ENCODE peak calls at places on chromosomes 2 and 18, in four cellular contexts. K is colonic mucosa, N is HCT116, E is adipocyte. S is an unnamed sample.

GRCh38 chr18:63025251-63025710 is 294.3 kb downstream of the BCL2 start:
- DNase-seq in K (peak; percentile 39), N (no peak), E (peak; percentile 5), S (peak; percentile 31)

GRCh38 chr2:20499387-20499786 is 52.5 kb downstream of the RHOB start:
- DNase-seq in K (no peak), N (no peak), E (no peak), S (no peak)

GRCh38 chr2:241229563-241230401 is 41.3 kb downstream of the ANO7 start:
- DNase-seq in K (no peak), N (no peak), E (no peak), S (no peak)

GRCh38 chr2:120453635-120453998 is 107.7 kb downstream of the INHBB start:
- DNase-seq in K (no peak), N (no peak), E (no peak), S (no peak)

GRCh38 chr2:145421841-145422240 is 901.9 kb upstream of the ZEB2 start:
- DNase-seq in K (no peak), N (no peak), E (no peak), S (no peak)

GRCh38 chr2:127084611-127085031 is 22.3 kb downstream of the BIN1 start:
- DNase-seq in K (no peak), N (no peak), E (no peak), S (no peak)

GRCh38 chr2:101736233-101736632 is 38.7 kb downstream of the MAP4K4 start:
- DNase-seq in K (no peak), N (no peak), E (no peak), S (no peak)

GRCh38 chr2:130874512-130874911 is 37.8 kb downstream of the ARHGEF4 start:
- DNase-seq in K (no peak), N (no peak), E (no peak), S (no peak)

GRCh38 chr2:152419944-152420813 is 85.2 kb downstream of the FMNL2 start:
- DNase-seq in K (no peak), N (no peak), E (no peak), S (no peak)

DNA sequence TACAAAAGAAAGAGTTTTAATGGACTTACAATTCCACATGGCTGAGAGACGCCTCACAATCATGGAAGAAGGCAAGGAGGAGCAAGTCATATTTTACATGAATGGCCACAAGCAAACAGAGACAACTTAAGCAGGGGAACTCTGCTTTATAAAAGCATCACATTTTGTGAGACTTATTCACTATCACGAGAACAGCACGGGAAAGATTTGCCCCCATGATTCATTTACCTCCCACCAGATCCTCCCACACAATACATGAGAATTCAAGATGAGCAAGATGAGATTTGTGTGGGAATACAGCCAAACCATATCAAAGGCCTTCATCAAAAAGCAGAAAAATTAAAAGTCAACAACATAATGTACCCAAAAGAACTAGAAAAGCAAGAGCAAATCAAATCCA is 111.0 kb upstream of the RPRM start:
- DNase-seq in K (no peak), N (no peak), E (no peak), S (no peak)
- H3K9me3 ChIP-seq in K (no peaks in the 10 kb centered on the region), N (no peaks in the 10 kb centered on the region), E (peaks cover 16% of the 10 kb centered on the region), S (no peaks in the 10 kb centered on the region)

GRCh38 chr2:90069290-90069894 is 1377.9 kb downstream of the RPIA start:
- DNase-seq in K (peak; percentile 52), N (no peak), E (no peak), S (peak; percentile 49)
- H3K4me3 ChIP-seq in K (no peak overlapping the region), N (no peak overlapping the region), E (no peak overlapping the region), S (no peak overlapping the region)

GRCh38 chr2:62291052-62291451 is 95.1 kb downstream of the B3GNT2 start:
- DNase-seq in K (no peak), N (no peak), E (no peak), S (no peak)

GRCh38 chr2:62293490-62294212 is 97.7 kb downstream of the B3GNT2 start:
- DNase-seq in K (peak; percentile 95), N (no peak), E (no peak), S (peak; percentile 32)

GRCh38 chr2:62291517-62292137 is 95.7 kb downstream of the B3GNT2 start:
- DNase-seq in K (no peak), N (no peak), E (no peak), S (no peak)

GRCh38 chr2:62293151-62293489 is 97.2 kb downstream of the B3GNT2 start:
- DNase-seq in K (no peak), N (no peak), E (no peak), S (no peak)

GRCh38 chr2:62292190-62292589 is 96.3 kb downstream of the B3GNT2 start:
- DNase-seq in K (peak; percentile 25), N (no peak), E (peak; percentile 28), S (no peak)
- H3K4me1 ChIP-seq in K (peaks cover 12% of the 10 kb centered on the region), N (peaks cover 34% of the 10 kb centered on the region), E (peaks cover 29% of the 10 kb centered on the region), S (peaks cover 6% of the 10 kb centered on the region)

GRCh38 chr2:61662990-61663389 is 124.8 kb upstream of the XPO1 start:
- DNase-seq in K (no peak), N (no peak), E (no peak), S (no peak)

GRCh38 chr2:61664190-61664589 is 126.0 kb upstream of the XPO1 start:
- DNase-seq in K (no peak), N (no peak), E (no peak), S (no peak)

GRCh38 chr2:61658841-61659780 is 121.0 kb upstream of the XPO1 start:
- DNase-seq in K (no peak), N (peak; percentile 60), E (peak; percentile 82), S (peak; percentile 53)

DNA sequence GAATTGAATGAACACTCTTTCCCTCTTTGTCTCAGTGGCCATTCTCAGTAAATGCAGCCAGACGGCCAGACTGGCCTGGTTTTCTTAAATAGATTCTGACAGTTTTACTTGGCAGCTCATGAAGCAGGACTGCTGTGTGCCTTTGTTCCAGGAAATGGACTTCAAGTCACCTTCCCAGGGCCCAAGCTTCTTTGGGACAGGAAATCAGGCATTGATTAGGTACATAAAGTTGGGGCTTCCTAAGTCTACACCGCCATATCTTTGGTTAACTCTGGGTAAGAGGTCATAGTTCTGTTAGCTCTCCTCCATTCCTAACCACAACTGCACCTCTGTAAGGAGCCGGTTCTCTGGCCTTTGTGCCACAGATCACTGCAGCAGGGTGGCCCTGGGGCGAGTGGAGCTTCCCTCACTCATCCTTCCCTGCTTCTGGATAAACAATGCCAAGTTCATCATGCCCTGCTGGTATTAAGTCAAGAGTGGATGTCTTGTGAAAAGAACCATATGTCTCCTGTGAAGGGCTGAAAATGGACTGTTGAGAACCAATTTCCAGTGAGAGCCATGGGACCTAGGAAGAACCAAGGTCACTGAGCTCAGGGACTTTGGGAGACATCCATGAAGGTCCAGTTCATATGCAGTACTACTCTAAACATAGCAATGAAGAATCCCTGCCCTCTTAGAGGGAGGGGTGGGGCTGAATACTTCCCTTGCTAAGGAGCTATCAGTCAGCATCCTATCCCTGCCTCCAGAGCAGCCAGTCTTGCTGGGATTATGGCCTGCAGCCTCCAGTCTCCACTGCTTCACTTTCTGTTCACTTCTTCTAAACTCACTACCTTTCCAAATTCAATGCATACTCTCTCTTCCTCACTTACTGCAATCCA is 122.6 kb upstream of the XPO1 start:
- DNase-seq in K (no peak), N (no peak), E (peak; percentile 8), S (no peak)
- H3K9me3 ChIP-seq in K (no peaks in the 10 kb centered on the region), N (no peaks in the 10 kb centered on the region), E (no peaks in the 10 kb centered on the region), S (no peaks in the 10 kb centered on the region)

GRCh38 chr2:57432528-57432927 is 614.1 kb upstream of the VRK2 start:
- DNase-seq in K (no peak), N (no peak), E (no peak), S (no peak)

GRCh38 chr2:57434952-57435351 is 611.7 kb upstream of the VRK2 start:
- DNase-seq in K (no peak), N (no peak), E (no peak), S (no peak)

GRCh38 chr2:57429821-57430220 is 616.8 kb upstream of the VRK2 start:
- DNase-seq in K (no peak), N (no peak), E (no peak), S (no peak)

GRCh38 chr2:57437077-57437476 is 609.5 kb upstream of the VRK2 start:
- DNase-seq in K (no peak), N (no peak), E (no peak), S (no peak)

DNA sequence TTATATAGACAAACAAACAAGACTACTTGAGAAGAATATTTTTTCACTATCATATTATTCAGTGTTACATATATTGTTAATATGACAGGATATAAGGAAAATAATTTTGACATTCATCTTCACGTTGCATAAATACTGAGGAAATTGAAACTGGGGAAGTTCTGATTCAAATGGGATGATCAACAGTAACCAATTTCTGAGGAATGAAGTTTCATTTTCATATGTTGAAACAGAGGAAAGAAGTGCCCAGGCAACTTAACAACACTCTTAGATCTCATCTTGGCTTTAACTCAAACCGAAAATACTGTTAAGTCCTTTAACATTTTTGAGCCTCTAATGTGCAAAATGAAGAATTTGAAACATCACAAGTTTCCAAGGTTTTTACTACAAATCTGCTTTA is 612.2 kb upstream of the VRK2 start:
- DNase-seq in K (no peak), N (no peak), E (peak; percentile 15), S (no peak)
- H3K4me3 ChIP-seq in K (no peak overlapping the region), N (no peak overlapping the region), E (no peak overlapping the region), S (no peak overlapping the region)

GRCh38 chr2:29014811-29015414 is 33.8 kb downstream of the TOGARAM2 start:
- DNase-seq in K (peak; percentile 37), N (no peak), E (peak; percentile 23), S (no peak)
- H3K4me1 ChIP-seq in K (no peaks in the 10 kb centered on the region), N (no peaks in the 10 kb centered on the region), E (peaks cover 25% of the 10 kb centered on the region), S (no peaks in the 10 kb centered on the region)

DNA sequence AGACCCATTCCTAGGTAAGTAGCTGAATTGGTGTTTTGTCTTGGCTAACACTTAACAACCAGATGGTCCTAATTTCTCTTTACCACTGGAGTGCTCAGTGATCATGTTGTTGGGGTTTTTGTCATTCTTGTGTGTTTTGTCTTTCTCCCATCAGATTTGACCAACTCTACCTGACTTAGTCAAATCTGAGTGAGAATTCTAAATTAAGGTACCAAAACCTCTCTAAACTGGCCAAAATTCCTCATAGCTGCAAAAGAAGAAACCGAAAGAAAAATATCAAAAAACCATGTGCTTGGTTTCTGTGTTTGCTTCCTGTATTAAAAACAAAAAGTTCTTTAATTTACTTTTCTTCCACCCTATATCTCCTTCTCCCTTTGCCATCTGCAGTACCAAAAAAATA is 350.7 kb upstream of the SPHKAP start:
- DNase-seq in K (no peak), N (no peak), E (no peak), S (no peak)
- H3K9me3 ChIP-seq in K (no peaks in the 10 kb centered on the region), N (peaks cover 10% of the 10 kb centered on the region), E (peaks cover 21% of the 10 kb centered on the region), S (no peaks in the 10 kb centered on the region)